ENCODE peak calls at places on chromosomes 4 and X, in ten cellular contexts. E is heart right ventricle; N is GM23338; M is uterus; A is GM23248; G is pancreas; J is CD8-positive, alpha-beta T cell; V is NT2/D1; H is endodermal cell; X is CD4-positive, alpha-beta memory T cell. L is an unnamed sample.

GRCh38 chrX:39653656-39654055 is 444.1 kb downstream of the BCOR start:
- DNase-seq in E (no peak), N (peak; percentile 61), M (no peak), A (no peak), G (no peak), J (no peak), V (peak; percentile 77), H (peak; percentile 79), X (no peak), L (no peak)

GRCh38 chr4:94410678-94411206 is 41.0 kb upstream of the PDLIM5 start:
- DNase-seq in E (peak; percentile 55), N (no peak), M (peak; percentile 85), A (peak; percentile 93), G (no peak), J (no peak), V (no peak), H (no peak), X (no peak), L (no peak)

GRCh38 chr4:42331914-42332368 is 65.3 kb upstream of the SHISA3 start:
- DNase-seq in E (peak; percentile 36), N (no peak), M (no peak), A (peak; percentile 1), G (no peak), J (no peak), V (no peak), H (no peak), X (no peak), L (no peak)

GRCh38 chr4:83639849-83640493 is 104.1 kb downstream of the GPAT3 start:
- DNase-seq in E (no peak), N (peak; percentile 83), M (peak; percentile 23), A (peak; percentile 83), G (peak; percentile 51), J (peak; percentile 27), V (peak; percentile 52), H (peak; percentile 82), X (peak; percentile 61), L (peak; percentile 64)

GRCh38 chr4:38322709-38323108 is 341.3 kb upstream of the KLF3 start:
- DNase-seq in E (peak; percentile 40), N (no peak), M (no peak), A (peak; percentile 89), G (no peak), J (no peak), V (no peak), H (no peak), X (no peak), L (no peak)

GRCh38 chr4:184064877-184065276 is 152.8 kb downstream of the ENPP6 start:
- DNase-seq in E (no peak), N (no peak), M (no peak), A (no peak), G (peak; percentile 67), J (no peak), V (no peak), H (no peak), X (no peak), L (no peak)

GRCh38 chr4:57093816-57094481 is 16.2 kb downstream of the IGFBP7 start:
- DNase-seq in E (peak; percentile 33), N (no peak), M (peak; percentile 47), A (no peak), G (no peak), J (no peak), V (no peak), H (no peak), X (no peak), L (no peak)

GRCh38 chr4:78688385-78688784 is 87.8 kb upstream of the BMP2K start:
- DNase-seq in E (no peak), N (no peak), M (no peak), A (peak; percentile 47), G (no peak), J (no peak), V (no peak), H (no peak), X (no peak), L (no peak)

GRCh38 chr4:12703076-12703475 is 781.1 kb downstream of the RAB28 start:
- DNase-seq in E (no peak), N (no peak), M (no peak), A (no peak), G (no peak), J (no peak), V (no peak), H (no peak), X (no peak), L (no peak)

GRCh38 chrX:28582494-28582893 is 4.8 kb upstream of the IL1RAPL1 start:
- DNase-seq in E (no peak), N (no peak), M (no peak), A (no peak), G (no peak), J (no peak), V (no peak), H (no peak), X (no peak), L (no peak)

GRCh38 chrX:9378980-9379696 is 85.7 kb upstream of the TBL1X start:
- DNase-seq in E (no peak), N (no peak), M (no peak), A (peak; percentile 59), G (no peak), J (no peak), V (no peak), H (no peak), X (no peak), L (no peak)

GRCh38 chr4:71275570-71275969 is 63.2 kb upstream of the SLC4A4 start:
- DNase-seq in E (no peak), N (no peak), M (no peak), A (no peak), G (no peak), J (no peak), V (no peak), H (no peak), X (no peak), L (peak; percentile 1)

GRCh38 chr4:42371306-42372063 is 25.8 kb upstream of the SHISA3 start:
- DNase-seq in E (no peak), N (peak; percentile 57), M (no peak), A (peak; percentile 61), G (no peak), J (no peak), V (peak; percentile 18), H (no peak), X (no peak), L (no peak)

GRCh38 chr4:76974150-76974549 is 24.6 kb downstream of the SEPTIN11 start:
- DNase-seq in E (no peak), N (no peak), M (no peak), A (no peak), G (no peak), J (no peak), V (no peak), H (no peak), X (no peak), L (no peak)

DNA sequence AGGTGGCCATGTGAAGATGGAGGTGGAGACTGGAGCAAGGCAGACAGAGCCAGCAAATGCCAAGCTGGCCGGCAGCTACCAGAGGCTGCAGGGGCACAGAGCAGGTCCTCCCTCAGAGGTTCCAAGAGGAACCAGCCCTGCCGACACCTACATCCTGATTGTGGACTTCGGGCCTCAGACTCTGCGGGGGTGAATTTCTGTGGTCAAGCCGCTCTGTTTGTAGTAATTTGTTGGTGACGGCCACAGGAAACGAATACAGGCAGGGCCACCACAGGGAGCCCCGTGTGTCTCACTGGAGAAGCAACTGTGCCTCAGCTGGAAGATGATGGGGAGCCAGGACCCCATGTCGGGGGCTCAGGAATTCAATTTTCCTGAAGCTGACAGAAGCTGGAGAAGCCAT is 28.3 kb downstream of the ZFYVE28 start:
- DNase-seq in E (no peak), N (no peak), M (no peak), A (no peak), G (no peak), J (no peak), V (no peak), H (peak; percentile 71), X (no peak), L (no peak)
- H3K27me3 ChIP-seq in E (no peaks in the 10 kb centered on the region), N (no peaks in the 10 kb centered on the region), M (no peaks in the 10 kb centered on the region), A (no peaks in the 10 kb centered on the region), G (no peaks in the 10 kb centered on the region), J (no peaks in the 10 kb centered on the region), V (peaks cover 76% of the 10 kb centered on the region), H (no peaks in the 10 kb centered on the region), X (no peaks in the 10 kb centered on the region), L (no peaks in the 10 kb centered on the region)

GRCh38 chrX:116384406-116384805 is 52.0 kb upstream of the SLC6A14 start:
- DNase-seq in E (no peak), N (no peak), M (no peak), A (peak; percentile 77), G (no peak), J (no peak), V (no peak), H (no peak), X (no peak), L (no peak)

GRCh38 chrX:116378961-116379360 is 57.4 kb upstream of the SLC6A14 start:
- DNase-seq in E (no peak), N (no peak), M (no peak), A (no peak), G (no peak), J (no peak), V (no peak), H (no peak), X (no peak), L (no peak)

GRCh38 chrX:116379854-116380253 is 56.6 kb upstream of the SLC6A14 start:
- DNase-seq in E (peak; percentile 6), N (no peak), M (peak; percentile 10), A (peak; percentile 77), G (no peak), J (no peak), V (no peak), H (no peak), X (no peak), L (no peak)
- H3K4me3 ChIP-seq in E (no peak overlapping the region), N (no peak overlapping the region), M (no peak overlapping the region), A (no peak overlapping the region), G (no peak overlapping the region), J (no peak overlapping the region), V (no peak overlapping the region), H (no peak overlapping the region), X (no peak overlapping the region), L (no peak overlapping the region)

GRCh38 chr4:73847507-73848182 is 5.5 kb upstream of the PF4V1 start:
- DNase-seq in E (no peak), N (no peak), M (no peak), A (no peak), G (no peak), J (no peak), V (no peak), H (no peak), X (no peak), L (no peak)
- H3K27me3 ChIP-seq in E (peaks cover 9% of the 10 kb centered on the region), N (peaks cover under 1% of the 10 kb centered on the region), M (no peaks in the 10 kb centered on the region), A (no peaks in the 10 kb centered on the region), G (no peaks in the 10 kb centered on the region), J (no peaks in the 10 kb centered on the region), V (no peaks in the 10 kb centered on the region), H (no peaks in the 10 kb centered on the region), X (no peaks in the 10 kb centered on the region), L (no peaks in the 10 kb centered on the region)

GRCh38 chrX:73561791-73562190 is 1.2 kb upstream of the CHIC1 start:
- DNase-seq in E (no peak), N (no peak), M (no peak), A (peak; percentile 39), G (no peak), J (no peak), V (no peak), H (no peak), X (no peak), L (no peak)
- H3K4me3 ChIP-seq in E (no peak overlapping the region), N (peak overlapping the region; percentile 74), M (no peak overlapping the region), A (peak overlapping the region; percentile 86), G (no peak overlapping the region), J (no peak overlapping the region), V (peak overlapping the region; percentile 54), H (no peak overlapping the region), X (no peak overlapping the region), L (no peak overlapping the region)